ENCODE peak calls at places on chromosomes 12 and 14, in six cellular contexts. N is adrenal gland, T is cardiac muscle cell, F is endothelial cell of umbilical vein, U is lung, I is PC-3. M is an unnamed sample.
A peak's percentile ranks its signal among the peaks of the same experiment; 100 is the strongest.

GRCh38 chr12:75939016-75939642 is 92.4 kb downstream of the PHLDA1 start:
- DNase-seq in T (peak; percentile 72), N (no peak), U (no peak), I (no peak), F (peak; percentile 61), M (no peak)

GRCh38 chr14:89258728-89259273 is 158.2 kb downstream of the FOXN3 start:
- DNase-seq in U (no peak), T (no peak), N (no peak), F (no peak), I (no peak), M (no peak)

GRCh38 chr12:98453492-98453891 is 61.9 kb upstream of the TMPO start:
- DNase-seq in U (no peak), I (no peak), N (no peak), T (no peak), F (no peak), M (no peak)

GRCh38 chr12:65941388-65941787 is 117.1 kb downstream of the HMGA2 start:
- DNase-seq in F (peak; percentile 79), N (no peak), I (peak; percentile 84), U (no peak), T (no peak), M (no peak)

GRCh38 chr14:75877884-75878283 is 103.9 kb downstream of the TGFB3 start:
- DNase-seq in I (no peak), U (no peak), T (no peak), N (no peak), F (no peak), M (no peak)

GRCh38 chr12:52442600-52443061 is 8.5 kb upstream of the KRT75 start:
- DNase-seq in U (no peak), F (no peak), I (peak; percentile 99), N (no peak), T (peak; percentile 61), M (no peak)

GRCh38 chr12:81896771-81897170 is 137.6 kb upstream of the PPFIA2 start:
- DNase-seq in N (no peak), I (no peak), U (no peak), T (peak; percentile 13), F (no peak), M (no peak)

GRCh38 chr12:19039515-19039914 is 90.0 kb upstream of the PLEKHA5 start:
- DNase-seq in T (peak; percentile 28), N (no peak), U (no peak), I (no peak), F (no peak), M (no peak)

GRCh38 chr14:51609987-51610283 is 41.8 kb upstream of the FRMD6 start:
- DNase-seq in U (no peak), I (no peak), F (no peak), N (no peak), T (no peak), M (no peak)

GRCh38 chr12:2288471-2288870 is 235.7 kb downstream of the CACNA1C start:
- DNase-seq in N (no peak), F (no peak), T (no peak), U (no peak), I (no peak), M (no peak)
- H3K4me1 ChIP-seq in N (no peaks in the 10 kb centered on the region), F (no peaks in the 10 kb centered on the region), T (peaks cover 91% of the 10 kb centered on the region), U (peaks cover 12% of the 10 kb centered on the region), I (no peaks in the 10 kb centered on the region), M (peaks cover 67% of the 10 kb centered on the region)

GRCh38 chr14:53452005-53452678 is 299.0 kb upstream of the DDHD1 start:
- DNase-seq in U (no peak), F (no peak), N (no peak), T (no peak), I (no peak), M (no peak)

DNA sequence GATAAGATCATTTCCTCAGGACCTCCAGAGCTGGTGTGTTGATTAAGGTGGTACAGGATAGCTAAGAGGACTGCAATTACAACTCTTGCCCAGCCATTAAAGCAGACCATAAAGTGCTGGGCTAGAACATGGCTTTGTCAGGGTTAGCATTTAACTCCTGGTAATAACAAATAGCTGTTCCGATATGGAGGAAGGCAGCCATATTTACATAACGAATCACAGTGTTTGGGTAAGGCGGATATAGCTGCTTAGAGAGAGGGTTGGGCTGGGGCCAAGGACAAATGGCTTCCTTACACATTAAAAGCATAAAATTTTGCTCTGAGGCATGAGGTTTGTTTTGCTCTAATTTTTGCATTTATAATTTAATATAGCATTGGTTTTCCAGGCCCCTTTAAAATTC is 297.7 kb upstream of the DDHD1 start:
- DNase-seq in U (no peak), T (no peak), N (no peak), I (peak; percentile 66), F (peak; percentile 42), M (no peak)
- H3K4me3 ChIP-seq in U (no peak overlapping the region), T (no peak overlapping the region), N (no peak overlapping the region), I (no peak overlapping the region), F (no peak overlapping the region), M (no peak overlapping the region)

GRCh38 chr14:71206766-71207371 is 299.6 kb downstream of the PCNX1 start:
- DNase-seq in I (peak; percentile 85), T (no peak), U (no peak), N (peak; percentile 90), F (peak; percentile 91), M (peak; percentile 77)
- H3K4me1 ChIP-seq in I (peaks cover 10% of the 10 kb centered on the region), T (no peaks in the 10 kb centered on the region), U (peaks cover 1% of the 10 kb centered on the region), N (no peaks in the 10 kb centered on the region), F (no peaks in the 10 kb centered on the region), M (no peaks in the 10 kb centered on the region)

DNA sequence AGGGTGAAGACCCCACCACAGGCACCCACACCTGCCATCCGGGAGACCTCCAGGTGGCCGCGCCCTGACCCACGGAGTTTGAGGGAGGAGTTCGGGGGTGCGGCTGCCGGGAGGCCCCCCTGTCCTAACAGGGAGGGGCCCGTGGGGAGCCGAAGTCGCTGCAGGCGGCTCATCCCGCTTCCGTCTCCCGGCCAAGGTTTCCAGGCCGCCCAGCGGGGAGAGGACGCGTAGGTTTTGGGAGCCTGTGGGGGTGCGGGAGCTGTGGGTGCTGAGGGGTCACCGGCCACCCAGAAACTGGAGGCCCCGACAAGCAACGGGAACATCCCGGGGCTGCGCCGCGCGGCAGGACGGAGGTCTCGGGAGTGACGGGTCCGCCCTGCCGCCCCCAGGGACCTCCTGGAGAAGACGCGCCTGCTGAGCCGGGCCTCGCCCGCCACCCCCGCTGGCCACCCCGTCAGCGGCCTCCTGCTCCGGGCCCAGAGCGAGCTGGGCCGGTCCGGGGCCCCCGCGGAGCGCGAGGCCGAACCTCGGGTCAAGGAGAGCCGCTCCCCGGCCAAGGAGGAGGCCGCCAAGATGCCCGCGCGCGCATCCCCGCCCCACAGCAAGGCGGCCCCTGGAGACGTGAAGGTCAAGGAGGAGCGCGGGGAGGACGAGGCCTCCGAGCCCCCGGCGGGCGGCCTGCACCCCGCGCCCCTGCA is 27.7 kb downstream of the LRCOL1 start:
- DNase-seq in I (no peak), F (no peak), N (no peak), T (no peak), U (no peak), M (no peak)
- H3K4me3 ChIP-seq in I (no peak overlapping the region), F (no peak overlapping the region), N (no peak overlapping the region), T (no peak overlapping the region), U (no peak overlapping the region), M (no peak overlapping the region)

GRCh38 chr14:84042992-84043391 is 1487.0 kb upstream of the FLRT2 start:
- DNase-seq in N (no peak), I (no peak), T (peak; percentile 89), U (no peak), F (no peak), M (no peak)
- H3K4me1 ChIP-seq in N (no peaks in the 10 kb centered on the region), I (no peaks in the 10 kb centered on the region), T (peaks cover 32% of the 10 kb centered on the region), U (no peaks in the 10 kb centered on the region), F (no peaks in the 10 kb centered on the region), M (no peaks in the 10 kb centered on the region)

DNA sequence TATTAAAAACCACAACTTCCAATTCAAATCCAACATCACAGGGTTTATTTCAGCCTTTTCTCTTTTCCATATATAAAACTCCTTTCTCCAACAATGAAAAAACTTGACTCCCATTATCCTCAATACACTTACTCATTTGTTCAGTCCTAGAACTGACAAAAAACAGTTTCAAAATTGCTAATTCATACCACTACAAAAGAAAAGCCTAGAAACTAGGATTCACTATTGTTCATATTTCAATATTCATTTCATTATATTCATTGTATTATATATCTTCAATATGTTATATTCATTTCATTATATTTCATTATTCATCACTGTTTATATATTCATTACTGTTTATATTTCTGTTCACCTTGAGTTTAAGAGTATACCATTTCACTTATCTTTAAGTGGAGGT is 85.8 kb downstream of the NUMB start:
- DNase-seq in U (no peak), F (no peak), I (no peak), T (no peak), N (no peak), M (no peak)
- H3K4me3 ChIP-seq in U (no peak overlapping the region), F (no peak overlapping the region), I (no peak overlapping the region), T (no peak overlapping the region), N (no peak overlapping the region), M (no peak overlapping the region)

DNA sequence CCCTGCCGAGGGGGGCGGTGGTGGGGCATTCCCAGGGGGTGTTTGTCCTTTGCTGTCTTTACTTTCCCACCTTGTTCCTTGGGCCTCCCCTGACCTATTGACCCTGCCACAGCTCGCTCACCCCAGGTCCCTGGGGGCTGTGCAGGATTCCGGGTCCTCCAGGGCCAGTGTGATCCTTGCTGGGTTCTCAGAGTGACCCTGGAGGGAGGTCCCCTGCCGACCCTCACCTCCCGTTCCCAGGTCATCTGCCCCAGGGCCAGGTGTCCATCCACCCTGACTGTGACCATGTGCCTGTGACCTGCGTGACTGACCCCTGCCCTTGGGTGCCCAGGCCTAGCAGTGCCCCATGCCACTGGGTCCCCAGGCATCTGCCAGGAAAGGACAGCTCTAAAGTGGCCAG is 23.8 kb downstream of the PACS2 start:
- DNase-seq in T (no peak), U (no peak), N (no peak), I (no peak), F (no peak), M (no peak)
- H3K4me1 ChIP-seq in T (peaks cover 7% of the 10 kb centered on the region), U (peaks cover 20% of the 10 kb centered on the region), N (peaks cover 34% of the 10 kb centered on the region), I (no peaks in the 10 kb centered on the region), F (peaks cover 12% of the 10 kb centered on the region), M (no peaks in the 10 kb centered on the region)

GRCh38 chr12:99983721-99984258 is 946 bp downstream of the ANKS1B start:
- DNase-seq in F (peak; percentile 2), N (no peak), U (no peak), T (peak; percentile 7), I (no peak), M (no peak)
- H3K4me3 ChIP-seq in F (peak overlapping the region; percentile 64), N (no peak overlapping the region), U (no peak overlapping the region), T (peak overlapping the region; percentile 40), I (no peak overlapping the region), M (peak overlapping the region; percentile 48)

GRCh38 chr12:3453947-3454675 is 36.9 kb upstream of the PRMT8 start:
- DNase-seq in U (no peak), T (no peak), I (peak; percentile 94), N (no peak), F (no peak), M (no peak)

GRCh38 chr12:3453266-3453862 is 37.6 kb upstream of the PRMT8 start:
- DNase-seq in T (no peak), U (no peak), I (no peak), N (no peak), F (no peak), M (no peak)

GRCh38 chr12:3455312-3455711 is 35.7 kb upstream of the PRMT8 start:
- DNase-seq in N (no peak), I (peak; percentile 66), T (no peak), F (no peak), U (no peak), M (no peak)

GRCh38 chr12:3456809-3457208 is 34.2 kb upstream of the PRMT8 start:
- DNase-seq in I (no peak), N (no peak), F (no peak), U (no peak), T (peak; percentile 23), M (no peak)

DNA sequence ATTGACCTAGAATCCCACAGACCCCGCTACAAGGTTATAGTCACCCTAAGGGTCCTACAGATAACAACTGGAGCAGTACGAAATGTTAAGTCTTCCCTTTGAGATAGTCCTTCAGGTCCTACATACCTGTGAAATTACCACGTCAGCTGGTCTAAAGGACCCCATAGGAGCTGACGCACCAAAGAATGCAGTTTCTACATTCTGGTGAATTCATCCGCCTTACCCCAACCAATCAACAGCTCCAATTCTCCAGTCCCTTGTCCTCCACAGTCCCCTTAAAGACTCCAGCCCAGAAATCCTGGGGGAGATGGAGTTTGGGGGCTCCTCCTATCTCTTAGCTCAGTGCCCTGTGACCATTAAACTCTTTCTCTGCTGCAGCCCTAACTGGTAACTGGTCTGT is 36.2 kb upstream of the PRMT8 start:
- DNase-seq in T (no peak), U (no peak), F (no peak), N (no peak), I (no peak), M (no peak)
- H3K4me1 ChIP-seq in T (no peaks in the 10 kb centered on the region), U (no peaks in the 10 kb centered on the region), F (no peaks in the 10 kb centered on the region), N (no peaks in the 10 kb centered on the region), I (peaks cover 25% of the 10 kb centered on the region), M (no peaks in the 10 kb centered on the region)